ENCODE peak calls at places on chromosome 5, in six cellular contexts. One of them, this sample, is unnamed.

GRCh38 chr5:6644841-6645240 is 11.6 kb downstream of the SRD5A1 start:
- DNase-seq in T-helper 2 cell: no peak
- DNase-seq in caudate nucleus: no peak
- DNase-seq in AG20443: no peak
- DNase-seq in heart right ventricle: no peak
- DNase-seq in A172: no peak
- DNase-seq in this sample: no peak

GRCh38 chr5:93189707-93190120 is 391.3 kb downstream of the NR2F1-AS1 start:
- DNase-seq in heart right ventricle: no peak
- DNase-seq in caudate nucleus: no peak
- DNase-seq in T-helper 2 cell: no peak
- DNase-seq in AG20443: peak; percentile 36
- DNase-seq in A172: peak; percentile 93
- DNase-seq in this sample: no peak

GRCh38 chr5:135990518-135991240 is 35.9 kb upstream of the LECT2 start:
- DNase-seq in T-helper 2 cell: no peak
- DNase-seq in caudate nucleus: no peak
- DNase-seq in AG20443: no peak
- DNase-seq in A172: no peak
- DNase-seq in heart right ventricle: no peak
- DNase-seq in this sample: no peak

GRCh38 chr5:179344301-179345178 is 721 bp downstream of the ADAMTS2 start:
- DNase-seq in AG20443: peak; percentile 68
- DNase-seq in T-helper 2 cell: no peak
- DNase-seq in A172: no peak
- DNase-seq in heart right ventricle: no peak
- DNase-seq in caudate nucleus: no peak
- DNase-seq in this sample: no peak

GRCh38 chr5:107401470-107402085 is 269.2 kb downstream of the EFNA5 start:
- DNase-seq in T-helper 2 cell: no peak
- DNase-seq in caudate nucleus: no peak
- DNase-seq in A172: no peak
- DNase-seq in AG20443: no peak
- DNase-seq in heart right ventricle: no peak
- DNase-seq in this sample: no peak

GRCh38 chr5:10505517-10506095 is 58.3 kb upstream of the ANKRD33B start:
- DNase-seq in AG20443: no peak
- DNase-seq in T-helper 2 cell: no peak
- DNase-seq in caudate nucleus: no peak
- DNase-seq in A172: no peak
- DNase-seq in heart right ventricle: no peak
- DNase-seq in this sample: no peak

GRCh38 chr5:21219966-21220365 is 1232.0 kb upstream of the CDH18 start:
- DNase-seq in A172: no peak
- DNase-seq in caudate nucleus: no peak
- DNase-seq in heart right ventricle: no peak
- DNase-seq in AG20443: no peak
- DNase-seq in T-helper 2 cell: no peak
- DNase-seq in this sample: no peak

GRCh38 chr5:102711525-102712240 is 43.4 kb upstream of the PAM start:
- DNase-seq in AG20443: peak; percentile 13
- DNase-seq in A172: no peak
- DNase-seq in caudate nucleus: no peak
- DNase-seq in heart right ventricle: no peak
- DNase-seq in T-helper 2 cell: no peak
- DNase-seq in this sample: no peak

GRCh38 chr5:95731571-95732554 is 727 bp downstream of the RHOBTB3 start:
- DNase-seq in AG20443: no peak
- DNase-seq in heart right ventricle: peak; percentile 46
- DNase-seq in A172: peak; percentile 64
- DNase-seq in caudate nucleus: no peak
- DNase-seq in T-helper 2 cell: peak; percentile 9
- DNase-seq in this sample: peak; percentile 59

GRCh38 chr5:81768960-81769452 is 18.1 kb upstream of the SSBP2 start:
- DNase-seq in caudate nucleus: no peak
- DNase-seq in heart right ventricle: no peak
- DNase-seq in T-helper 2 cell: no peak
- DNase-seq in AG20443: peak; percentile 85
- DNase-seq in A172: peak; percentile 79
- DNase-seq in this sample: no peak

GRCh38 chr5:26847041-26847736 is 191.2 kb downstream of the CDH9 start:
- DNase-seq in A172: peak; percentile 39
- DNase-seq in T-helper 2 cell: no peak
- DNase-seq in AG20443: no peak
- DNase-seq in caudate nucleus: no peak
- DNase-seq in heart right ventricle: no peak
- DNase-seq in this sample: no peak

GRCh38 chr5:129511291-129511690 is 51.2 kb downstream of the ADAMTS19 start:
- DNase-seq in AG20443: no peak
- DNase-seq in heart right ventricle: no peak
- DNase-seq in caudate nucleus: no peak
- DNase-seq in T-helper 2 cell: no peak
- DNase-seq in A172: no peak
- DNase-seq in this sample: no peak

GRCh38 chr5:10669983-10670382 is 91.1 kb downstream of the DAP start:
- DNase-seq in caudate nucleus: no peak
- DNase-seq in AG20443: no peak
- DNase-seq in A172: no peak
- DNase-seq in heart right ventricle: no peak
- DNase-seq in T-helper 2 cell: no peak
- DNase-seq in this sample: no peak

GRCh38 chr5:172788771-172789686 is 18.0 kb upstream of the DUSP1 start:
- DNase-seq in A172: peak; percentile 65
- DNase-seq in caudate nucleus: no peak
- DNase-seq in T-helper 2 cell: no peak
- DNase-seq in AG20443: peak; percentile 53
- DNase-seq in heart right ventricle: peak; percentile 81
- DNase-seq in this sample: no peak

GRCh38 chr5:150230842-150231241 is 41.0 kb downstream of the SLC6A7 start:
- DNase-seq in heart right ventricle: no peak
- DNase-seq in A172: no peak
- DNase-seq in caudate nucleus: no peak
- DNase-seq in T-helper 2 cell: no peak
- DNase-seq in AG20443: no peak
- DNase-seq in this sample: no peak

GRCh38 chr5:174793684-174794328 is 69.4 kb downstream of the MSX2 start:
- DNase-seq in A172: peak; percentile 34
- DNase-seq in AG20443: peak; percentile 88
- DNase-seq in caudate nucleus: no peak
- DNase-seq in heart right ventricle: peak; percentile 34
- DNase-seq in T-helper 2 cell: peak; percentile 31
- DNase-seq in this sample: peak; percentile 63

GRCh38 chr5:142213077-142213476 is 104.5 kb downstream of the NDFIP1 start:
- DNase-seq in caudate nucleus: no peak
- DNase-seq in T-helper 2 cell: no peak
- DNase-seq in heart right ventricle: no peak
- DNase-seq in AG20443: no peak
- DNase-seq in A172: no peak
- DNase-seq in this sample: no peak